ENCODE peak calls at places on chromosomes 7 and 10, in ten cellular contexts. M is cardiac fibroblast; X is right lobe of liver; P is brain microvascular endothelial cell; E is CD8-positive, alpha-beta T cell; T is Peyer's patch; S is HAP-1; W is choroid plexus epithelial cell; A is fibroblast of pulmonary artery; O is AG09309. J is an unnamed sample.

GRCh38 chr7:112420236-112420945 is 29.9 kb upstream of the IFRD1 start:
- DNase-seq in M (peak), X (no peak), P (no peak), E (no peak), T (no peak), S (peak), W (peak), A (no peak), O (no peak), J (no peak)

GRCh38 chr7:22001345-22002004 is 55.8 kb upstream of the CDCA7L start:
- DNase-seq in M (peak), X (no peak), P (peak), E (no peak), T (no peak), S (peak), W (peak), A (peak), O (peak), J (peak)

GRCh38 chr10:105774351-105774750 is 1133.3 kb downstream of the SORCS3 start:
- DNase-seq in M (no peak), X (no peak), P (no peak), E (no peak), T (no peak), S (no peak), W (no peak), A (no peak), O (no peak), J (no peak)

GRCh38 chr7:143322646-143323343 is 6.9 kb downstream of the CLCN1 start:
- DNase-seq in M (peak), X (no peak), P (no peak), E (no peak), T (no peak), S (no peak), W (no peak), A (no peak), O (no peak), J (no peak)

GRCh38 chr10:16947071-16947470 is 129.8 kb upstream of the RSU1 start:
- DNase-seq in M (no peak), X (no peak), P (no peak), E (no peak), T (no peak), S (no peak), W (no peak), A (no peak), O (no peak), J (no peak)

GRCh38 chr7:34061175-34061574 is 155.8 kb downstream of the BMPER start:
- DNase-seq in M (peak), X (no peak), P (peak), E (no peak), T (no peak), S (no peak), W (peak), A (peak), O (peak), J (peak)

GRCh38 chr7:2316578-2316977 is 2.3 kb upstream of the SNX8 start:
- DNase-seq in M (no peak), X (no peak), P (no peak), E (no peak), T (no peak), S (no peak), W (no peak), A (no peak), O (no peak), J (no peak)

GRCh38 chr10:75018233-75018632 is 93.2 kb upstream of the SAMD8 start:
- DNase-seq in M (no peak), X (no peak), P (no peak), E (no peak), T (no peak), S (no peak), W (no peak), A (no peak), O (no peak), J (no peak)

GRCh38 chr7:42869131-42870020 is 42.5 kb downstream of the C7orf25 start:
- DNase-seq in M (no peak), X (no peak), P (peak), E (no peak), T (no peak), S (no peak), W (peak), A (no peak), O (no peak), J (no peak)

GRCh38 chr10:1670541-1671365 is 66.6 kb downstream of the ADARB2 start:
- DNase-seq in M (no peak), X (no peak), P (no peak), E (no peak), T (no peak), S (no peak), W (no peak), A (no peak), O (no peak), J (no peak)

GRCh38 chr7:100373261-100373831 is at the start of gene PILRA:
- DNase-seq in M (peak), X (no peak), P (no peak), E (no peak), T (no peak), S (no peak), W (no peak), A (peak), O (no peak), J (no peak)

GRCh38 chr10:63675171-63675570 is 154.0 kb downstream of the REEP3 start:
- DNase-seq in M (peak), X (no peak), P (no peak), E (no peak), T (no peak), S (no peak), W (peak), A (peak), O (no peak), J (no peak)

DNA sequence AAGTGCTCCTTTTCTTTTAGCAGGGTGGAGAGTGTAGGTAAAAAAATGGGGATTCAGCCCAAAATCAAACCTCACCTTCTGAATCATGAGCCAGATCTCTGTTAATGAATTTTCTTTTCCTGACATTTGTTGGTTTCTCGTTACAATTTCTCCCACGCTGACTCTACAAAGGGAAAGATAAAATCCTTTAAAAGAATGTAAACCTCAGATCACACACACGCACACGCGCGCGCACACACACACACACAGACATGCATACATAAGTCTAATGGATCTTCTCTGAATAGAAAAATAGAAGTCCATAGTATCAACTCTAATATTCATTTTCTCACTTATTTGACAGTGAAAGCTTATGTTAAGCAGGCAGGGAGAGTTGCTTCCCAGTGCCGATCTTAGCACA is 1.5 kb downstream of the ETV1 start:
- DNase-seq in M (peak), X (no peak), P (peak), E (no peak), T (no peak), S (peak), W (peak), A (peak), O (no peak), J (no peak)
- H3K4me3 ChIP-seq in M (peak), X (no peak), P (peak), E (no peak), T (no peak), S (peak), W (peak), A (peak), O (peak), J (peak)

DNA sequence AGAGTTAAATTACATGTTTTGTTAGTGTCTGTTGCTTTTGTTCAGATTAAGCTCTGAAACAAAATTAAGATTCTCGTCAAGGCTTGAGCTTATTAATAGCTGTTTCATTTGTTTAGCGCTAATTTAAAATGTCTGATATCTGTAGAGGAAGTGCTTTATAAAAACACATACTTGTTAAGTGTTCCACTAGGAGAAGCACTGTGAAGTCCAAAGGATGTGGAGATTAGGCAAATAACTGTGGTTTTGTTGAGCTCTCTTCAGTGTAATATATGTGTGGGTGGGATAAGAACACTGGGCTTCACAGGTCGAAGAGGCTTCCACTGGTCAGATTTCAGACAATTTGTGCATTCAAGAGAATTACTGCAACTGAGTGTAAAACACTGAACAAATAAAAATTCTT is 242.0 kb downstream of the AUTS2 start:
- DNase-seq in M (peak), X (no peak), P (no peak), E (no peak), T (no peak), S (no peak), W (peak), A (no peak), O (no peak), J (peak)
- H3K4me3 ChIP-seq in M (no peak), X (no peak), P (no peak), E (no peak), T (no peak), S (no peak), W (no peak), A (no peak), O (no peak), J (no peak)

DNA sequence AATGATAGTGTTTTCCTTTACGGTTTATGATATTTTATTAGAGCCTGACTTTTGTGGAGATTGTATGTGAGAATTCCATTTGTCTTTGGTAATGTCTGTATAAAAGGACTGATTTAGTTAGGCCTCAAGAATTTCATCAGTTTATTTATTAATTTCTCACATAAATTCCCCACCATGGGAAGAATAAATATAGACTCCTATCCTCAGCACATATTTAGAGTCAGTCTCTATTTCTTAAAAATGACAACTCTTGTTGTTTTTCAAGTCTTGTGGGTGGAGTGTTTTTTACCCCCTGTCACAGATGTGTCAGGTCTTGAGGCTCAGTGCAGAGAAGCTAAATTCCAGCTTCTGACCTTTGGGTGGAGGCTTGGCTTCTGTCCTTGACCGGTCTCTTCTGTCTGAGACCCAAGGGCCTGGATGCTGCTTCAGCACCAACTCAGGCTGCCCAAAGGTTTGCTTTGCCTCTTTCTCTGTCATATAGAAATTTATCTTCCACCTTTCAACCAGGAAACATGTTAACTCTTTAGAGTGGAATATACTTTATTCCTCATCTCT is 117.3 kb upstream of the INHBA start:
- DNase-seq in M (no peak), X (no peak), P (no peak), E (no peak), T (no peak), S (no peak), W (no peak), A (no peak), O (no peak), J (no peak)
- H3K4me3 ChIP-seq in M (no peak), X (no peak), P (no peak), E (no peak), T (no peak), S (no peak), W (no peak), A (no peak), O (no peak), J (no peak)

GRCh38 chr10:95908450-95908849 is 675 bp downstream of the CC2D2B start:
- DNase-seq in M (no peak), X (no peak), P (no peak), E (no peak), T (no peak), S (no peak), W (no peak), A (no peak), O (no peak), J (no peak)
- H3K4me3 ChIP-seq in M (no peak), X (no peak), P (no peak), E (no peak), T (no peak), S (peak), W (no peak), A (no peak), O (no peak), J (no peak)

GRCh38 chr10:49615721-49616120 is 1.9 kb downstream of the CHAT start:
- DNase-seq in M (no peak), X (peak), P (no peak), E (no peak), T (peak), S (no peak), W (no peak), A (no peak), O (no peak), J (no peak)

GRCh38 chr10:49613160-49613881 is 516 bp upstream of the CHAT start:
- DNase-seq in M (no peak), X (peak), P (no peak), E (no peak), T (peak), S (peak), W (no peak), A (no peak), O (no peak), J (no peak)

GRCh38 chr10:49613882-49614241 is at the start of gene CHAT:
- DNase-seq in M (no peak), X (peak), P (no peak), E (no peak), T (peak), S (no peak), W (no peak), A (no peak), O (no peak), J (no peak)

GRCh38 chr10:49615213-49615612 is 1.4 kb downstream of the CHAT start:
- DNase-seq in M (no peak), X (peak), P (no peak), E (no peak), T (peak), S (peak), W (no peak), A (no peak), O (no peak), J (no peak)

DNA sequence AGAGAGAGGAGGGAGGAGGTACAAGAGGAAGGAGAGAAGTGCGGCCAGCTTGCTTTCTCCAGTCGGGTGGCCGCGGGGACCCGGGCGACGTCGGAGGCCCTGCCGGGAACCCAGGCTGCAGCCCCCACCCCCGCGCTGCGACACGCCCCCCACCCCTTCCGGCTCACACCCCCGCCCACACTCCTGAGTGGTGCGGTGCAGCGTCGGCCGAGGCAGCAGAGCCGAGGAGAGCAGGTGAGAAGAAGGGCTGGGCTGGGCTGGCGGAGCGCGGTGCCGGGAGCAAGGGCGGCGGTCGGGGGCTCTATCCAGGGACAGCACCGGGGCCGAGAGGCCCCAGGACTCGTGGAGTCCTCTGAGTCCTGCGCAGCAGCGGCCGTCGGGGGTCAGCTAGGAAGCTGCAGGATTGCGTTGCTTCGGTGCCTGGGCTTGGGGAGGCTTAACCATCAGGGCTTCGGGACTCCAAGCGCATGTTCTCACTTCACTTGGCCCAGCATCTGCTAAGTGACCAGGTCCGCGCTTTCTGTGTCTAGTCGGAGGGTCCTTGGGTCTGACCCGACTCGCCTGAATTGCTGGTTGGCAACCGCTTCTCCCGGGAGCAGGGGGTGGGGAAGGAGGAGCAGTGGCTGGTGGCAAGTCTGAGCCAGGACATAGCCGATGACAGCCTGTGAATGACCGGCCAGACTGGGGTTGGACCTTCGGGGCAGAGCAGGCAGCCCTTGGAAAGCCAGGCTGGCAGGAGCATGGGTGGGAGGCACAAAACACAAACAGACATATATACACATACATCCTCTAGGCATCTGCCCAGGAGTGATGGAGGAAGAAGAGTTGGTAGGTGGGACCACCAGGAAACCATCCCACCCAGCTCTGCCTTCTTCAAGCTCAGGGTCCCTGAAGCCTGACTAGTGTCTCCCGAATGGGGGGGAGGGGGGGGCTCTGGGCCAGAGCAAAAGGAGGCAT is 683 bp downstream of the CHAT start:
- DNase-seq in M (no peak), X (peak), P (no peak), E (no peak), T (peak), S (peak), W (no peak), A (no peak), O (no peak), J (no peak)
- H3K4me3 ChIP-seq in M (no peak), X (no peak), P (no peak), E (no peak), T (no peak), S (no peak), W (no peak), A (no peak), O (no peak), J (no peak)

GRCh38 chr7:94054130-94054529 is 50.0 kb upstream of the BET1 start:
- DNase-seq in M (no peak), X (no peak), P (no peak), E (no peak), T (no peak), S (no peak), W (no peak), A (no peak), O (no peak), J (no peak)
- H3K4me3 ChIP-seq in M (no peak), X (no peak), P (no peak), E (no peak), T (no peak), S (no peak), W (no peak), A (no peak), O (no peak), J (no peak)

GRCh38 chr7:83161186-83161585 is 1.5 kb downstream of the PCLO start:
- DNase-seq in M (no peak), X (no peak), P (no peak), E (no peak), T (no peak), S (no peak), W (peak), A (peak), O (no peak), J (no peak)

GRCh38 chr7:83161851-83162401 is 758 bp downstream of the PCLO start:
- DNase-seq in M (no peak), X (no peak), P (no peak), E (no peak), T (no peak), S (no peak), W (no peak), A (no peak), O (no peak), J (no peak)

GRCh38 chr7:83159731-83160130 is 3.0 kb downstream of the PCLO start:
- DNase-seq in M (no peak), X (no peak), P (no peak), E (no peak), T (no peak), S (no peak), W (no peak), A (no peak), O (no peak), J (no peak)

GRCh38 chr7:83166781-83167180 is 4.1 kb upstream of the PCLO start:
- DNase-seq in M (no peak), X (no peak), P (no peak), E (no peak), T (no peak), S (peak), W (no peak), A (no peak), O (no peak), J (no peak)

DNA sequence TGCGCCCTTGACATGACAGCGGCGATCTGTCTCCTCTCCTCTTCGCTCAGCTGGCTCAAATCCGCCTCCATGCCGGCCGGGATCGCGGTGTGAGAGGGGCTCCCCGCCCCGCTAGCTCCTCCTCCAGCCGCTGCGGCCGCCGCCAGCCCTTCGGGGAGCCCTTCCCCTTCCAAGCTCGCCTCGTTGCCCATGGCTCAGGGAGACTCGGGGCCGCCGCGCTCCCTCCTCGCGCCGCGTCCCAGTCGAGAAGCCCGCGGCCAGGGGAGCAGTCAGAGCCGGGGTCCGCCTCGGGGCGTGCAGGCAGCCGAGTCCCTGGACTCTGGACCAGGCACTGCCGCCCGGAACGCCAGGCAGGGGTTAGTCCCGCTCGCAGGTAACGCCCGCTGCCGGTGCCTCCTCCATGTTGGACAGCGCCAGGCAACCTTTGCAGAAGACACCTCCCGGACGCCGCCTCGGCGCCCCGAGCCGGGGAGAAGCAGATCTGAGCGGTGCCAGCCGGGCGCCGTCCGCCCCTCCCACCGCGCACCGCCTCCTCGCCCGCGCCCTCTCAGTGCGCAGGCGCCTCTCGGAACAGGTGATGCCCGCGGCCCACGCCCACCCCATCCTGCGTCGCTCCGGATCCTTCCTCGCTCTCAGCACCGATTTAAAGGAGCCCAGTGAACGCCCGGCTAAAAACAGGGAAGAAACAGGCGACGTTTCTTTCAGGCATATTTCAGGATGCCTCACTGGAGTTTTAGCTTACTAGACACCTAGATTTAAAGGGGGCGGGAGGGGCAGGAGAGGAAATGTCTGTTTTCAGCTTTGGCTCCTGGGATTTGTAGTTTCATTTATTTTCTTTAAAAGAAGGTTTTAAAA is at the start of gene PCLO:
- DNase-seq in M (peak), X (peak), P (peak), E (no peak), T (peak), S (peak), W (peak), A (peak), O (no peak), J (no peak)
- H3K4me3 ChIP-seq in M (peak), X (peak), P (peak), E (peak), T (peak), S (peak), W (peak), A (peak), O (peak), J (peak)

GRCh38 chr7:39948375-39948774 is 1.7 kb upstream of the CDK13 start:
- DNase-seq in M (no peak), X (no peak), P (no peak), E (no peak), T (no peak), S (no peak), W (no peak), A (no peak), O (no peak), J (no peak)
- H3K4me3 ChIP-seq in M (peak), X (peak), P (peak), E (peak), T (peak), S (peak), W (peak), A (peak), O (peak), J (peak)

GRCh38 chr10:102645741-102646609 is 1.7 kb downstream of the TRIM8 start:
- DNase-seq in M (peak), X (peak), P (peak), E (peak), T (peak), S (peak), W (peak), A (peak), O (peak), J (peak)

GRCh38 chr10:102648269-102648888 is 4.1 kb downstream of the TRIM8 start:
- DNase-seq in M (no peak), X (no peak), P (no peak), E (no peak), T (no peak), S (no peak), W (no peak), A (no peak), O (no peak), J (no peak)

GRCh38 chr10:102648889-102649752 is 4.8 kb downstream of the TRIM8 start:
- DNase-seq in M (no peak), X (no peak), P (no peak), E (no peak), T (peak), S (no peak), W (no peak), A (no peak), O (no peak), J (no peak)

GRCh38 chr10:102646610-102647432 is 2.5 kb downstream of the TRIM8 start:
- DNase-seq in M (peak), X (no peak), P (no peak), E (no peak), T (peak), S (peak), W (peak), A (peak), O (no peak), J (no peak)

GRCh38 chr10:102647433-102648268 is 3.4 kb downstream of the TRIM8 start:
- DNase-seq in M (no peak), X (no peak), P (no peak), E (no peak), T (no peak), S (no peak), W (no peak), A (no peak), O (no peak), J (no peak)
- H3K4me3 ChIP-seq in M (peak), X (peak), P (peak), E (peak), T (peak), S (no peak), W (peak), A (peak), O (peak), J (peak)

J was measured in skeletal muscle cell.